ENCODE peak calls at places on chromosomes 3 and 15, in eight cellular contexts. H is sciatic nerve; D is effector CD8-positive, alpha-beta T cell; Z is posterior vena cava; P is neuronal stem cell; B is NCI-H146; I is GM20000; L is uterus. N is an unnamed sample.
A peak's percentile ranks its signal among the peaks of the same experiment; 100 is the strongest.

GRCh38 chr15:98548172-98548971 is 100.0 kb upstream of the IGF1R start:
- DNase-seq in H (peak; percentile 87), D (no peak), Z (peak; percentile 93), P (peak; percentile 56), B (no peak), I (no peak), L (peak; percentile 70), N (peak; percentile 81)

GRCh38 chr15:31171731-31172130 is 70.2 kb upstream of the TRPM1 start:
- DNase-seq in H (no peak), D (no peak), Z (no peak), P (no peak), B (no peak), I (no peak), L (no peak), N (no peak)

GRCh38 chr3:195209083-195209835 is 61.7 kb downstream of the XXYLT1 start:
- DNase-seq in H (no peak), D (no peak), Z (no peak), P (no peak), B (no peak), I (no peak), L (peak; percentile 43), N (no peak)

GRCh38 chr3:107710851-107711250 is 188.1 kb downstream of the BBX start:
- DNase-seq in H (peak; percentile 57), D (no peak), Z (peak; percentile 82), P (no peak), B (no peak), I (no peak), L (no peak), N (peak; percentile 73)

GRCh38 chr3:52149021-52149420 is 5.2 kb downstream of the POC1A start:
- DNase-seq in H (no peak), D (no peak), Z (no peak), P (no peak), B (no peak), I (no peak), L (no peak), N (no peak)

GRCh38 chr3:141384157-141384556 is 15.9 kb downstream of the ZBTB38 start:
- DNase-seq in H (no peak), D (no peak), Z (no peak), P (no peak), B (peak; percentile 94), I (no peak), L (no peak), N (no peak)

GRCh38 chr3:128493221-128494151 is 485 bp upstream of the GATA2 start:
- DNase-seq in H (peak; percentile 52), D (no peak), Z (peak; percentile 79), P (no peak), B (no peak), I (no peak), L (peak; percentile 47), N (no peak)

GRCh38 chr3:189132125-189132744 is 39.5 kb upstream of the TPRG1 start:
- DNase-seq in H (no peak), D (peak; percentile 35), Z (peak; percentile 88), P (no peak), B (no peak), I (peak; percentile 38), L (peak; percentile 75), N (peak; percentile 13)

GRCh38 chr3:54951405-54951804 is 23.5 kb upstream of the LRTM1 start:
- DNase-seq in H (peak; percentile 70), D (no peak), Z (peak; percentile 94), P (peak; percentile 36), B (peak; percentile 14), I (no peak), L (peak; percentile 73), N (peak; percentile 76)

GRCh38 chr15:58454950-58455401 is 23.2 kb downstream of the LIPC start:
- DNase-seq in H (no peak), D (no peak), Z (no peak), P (no peak), B (peak; percentile 50), I (no peak), L (no peak), N (no peak)

GRCh38 chr3:105385179-105385578 is 18.5 kb downstream of the ALCAM start:
- DNase-seq in H (no peak), D (no peak), Z (no peak), P (no peak), B (no peak), I (no peak), L (no peak), N (no peak)

GRCh38 chr3:154112146-154112545 is 9.0 kb upstream of the ARHGEF26 start:
- DNase-seq in H (no peak), D (no peak), Z (no peak), P (no peak), B (peak; percentile 6), I (no peak), L (no peak), N (no peak)